ENCODE peak calls at places on chromosomes 1 and 21, in four cellular contexts. V, E, K and S are unnamed samples.

GRCh38 chr1:59415876-59416275 is 119.0 kb downstream of the FGGY start:
- DNase-seq in V (no peak), K (no peak), E (no peak), S (no peak)

GRCh38 chr1:168696125-168696524 is 32.9 kb downstream of the DPT start:
- DNase-seq in V (no peak), E (no peak), K (no peak), S (no peak)

GRCh38 chr21:44739316-44739715 is 27.9 kb upstream of the TSPEAR start:
- DNase-seq in E (no peak), V (no peak), K (no peak), S (peak; percentile 14)

GRCh38 chr21:44583800-44584147 is 3.4 kb upstream of the KRTAP10-5 start:
- DNase-seq in K (no peak), E (no peak), V (no peak), S (no peak)

GRCh38 chr1:18849252-18849651 is 10.2 kb downstream of the TAS1R2 start:
- DNase-seq in E (no peak), K (peak; percentile 78), V (no peak), S (peak; percentile 47)

GRCh38 chr1:204929487-204930185 is 59.0 kb downstream of the NFASC start:
- DNase-seq in V (no peak), K (no peak), E (peak; percentile 23), S (peak; percentile 11)

GRCh38 chr21:42387843-42388242 is 8.0 kb downstream of the TMPRSS3 start:
- DNase-seq in V (peak; percentile 12), E (no peak), K (no peak), S (no peak)

GRCh38 chr1:39102537-39103320 is 76.6 kb downstream of the NDUFS5 start:
- DNase-seq in V (no peak), E (no peak), K (peak; percentile 86), S (no peak)

GRCh38 chr1:213335084-213335483 is 284.0 kb downstream of the RPS6KC1 start:
- DNase-seq in E (no peak), K (no peak), V (no peak), S (no peak)

GRCh38 chr1:17306407-17306806 is 1.6 kb upstream of the PADI4 start:
- DNase-seq in K (no peak), E (no peak), V (no peak), S (no peak)

GRCh38 chr1:85465099-85465790 is at the start of gene DDAH1:
- DNase-seq in K (peak; percentile 74), V (peak; percentile 69), E (no peak), S (peak; percentile 86)

GRCh38 chr1:84303154-84303830 is 1.8 kb downstream of the SAMD13 start:
- DNase-seq in K (peak; percentile 26), V (no peak), E (no peak), S (no peak)

GRCh38 chr1:36382231-36382630 is 3.5 kb downstream of the STK40 start:
- DNase-seq in E (no peak), K (no peak), V (no peak), S (peak; percentile 70)

GRCh38 chr1:36382669-36383068 is 3.1 kb downstream of the STK40 start:
- DNase-seq in K (no peak), E (no peak), V (no peak), S (no peak)

GRCh38 chr1:36381405-36381804 is 4.3 kb downstream of the STK40 start:
- DNase-seq in E (no peak), K (no peak), V (no peak), S (no peak)

GRCh38 chr1:36384542-36385409 is 948 bp downstream of the STK40 start:
- DNase-seq in E (no peak), K (peak; percentile 16), V (peak; percentile 83), S (peak; percentile 84)

DNA sequence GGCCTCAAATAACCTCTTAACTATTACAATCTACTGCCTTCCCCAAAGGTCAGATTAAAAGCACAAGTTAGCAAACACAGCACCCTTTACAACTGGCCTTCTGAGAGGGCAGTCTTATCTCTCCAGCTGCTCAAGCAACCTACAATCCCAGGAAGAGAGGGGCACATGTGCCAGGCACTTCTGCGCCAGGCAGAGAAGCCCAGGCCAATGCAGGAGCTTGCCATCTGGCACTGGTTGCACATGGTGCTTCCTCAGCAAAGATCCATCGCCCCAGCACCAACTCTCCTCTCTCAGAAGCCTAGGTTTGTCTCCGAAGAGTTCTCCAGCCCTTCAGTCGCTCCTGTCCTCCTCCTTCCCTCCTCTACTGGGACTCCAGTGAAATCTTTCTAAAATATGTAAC is 2.5 kb downstream of the STK40 start:
- DNase-seq in E (no peak), K (no peak), V (peak; percentile 79), S (peak; percentile 45)
- H3K4me3 ChIP-seq in E (no peak overlapping the region), K (no peak overlapping the region), V (peak overlapping the region; percentile 94), S (no peak overlapping the region)

DNA sequence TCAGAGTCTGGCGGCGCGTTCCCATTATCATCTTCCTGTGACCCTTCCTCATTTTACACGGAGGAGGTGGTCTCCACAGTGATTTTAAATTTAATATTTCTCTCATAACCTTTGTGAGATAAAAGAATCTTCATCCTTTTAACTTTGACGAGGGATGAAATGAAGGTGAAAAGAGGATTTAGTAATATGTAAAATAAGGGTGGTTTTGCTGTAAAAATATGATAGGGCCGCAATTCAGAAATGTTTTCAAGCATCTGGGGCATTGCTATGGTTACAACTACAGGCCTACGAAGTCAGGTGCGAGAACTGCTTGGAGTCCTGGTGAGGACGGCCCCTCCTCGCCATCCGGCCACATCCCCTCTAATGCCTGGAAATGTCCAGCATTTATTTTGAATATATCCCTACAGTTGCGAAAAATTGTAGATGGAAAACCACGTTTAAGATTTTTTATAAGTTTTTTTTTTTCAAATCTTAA is 422 bp upstream of the RSBN1 start:
- DNase-seq in E (no peak), V (peak; percentile 51), K (peak; percentile 21), S (no peak)
- H3K27ac ChIP-seq in E (peak overlapping the region; percentile 93), V (peak overlapping the region; percentile 96), K (peak overlapping the region; percentile 86), S (peak overlapping the region; percentile 58)

GRCh38 chr1:186536272-186536905 is 75.5 kb upstream of the PDC start:
- DNase-seq in K (peak; percentile 65), E (no peak), V (no peak), S (no peak)
- H3K27me3 ChIP-seq in K (no peaks in the 10 kb centered on the region), E (no peaks in the 10 kb centered on the region), V (no peaks in the 10 kb centered on the region), S (no peaks in the 10 kb centered on the region)

DNA sequence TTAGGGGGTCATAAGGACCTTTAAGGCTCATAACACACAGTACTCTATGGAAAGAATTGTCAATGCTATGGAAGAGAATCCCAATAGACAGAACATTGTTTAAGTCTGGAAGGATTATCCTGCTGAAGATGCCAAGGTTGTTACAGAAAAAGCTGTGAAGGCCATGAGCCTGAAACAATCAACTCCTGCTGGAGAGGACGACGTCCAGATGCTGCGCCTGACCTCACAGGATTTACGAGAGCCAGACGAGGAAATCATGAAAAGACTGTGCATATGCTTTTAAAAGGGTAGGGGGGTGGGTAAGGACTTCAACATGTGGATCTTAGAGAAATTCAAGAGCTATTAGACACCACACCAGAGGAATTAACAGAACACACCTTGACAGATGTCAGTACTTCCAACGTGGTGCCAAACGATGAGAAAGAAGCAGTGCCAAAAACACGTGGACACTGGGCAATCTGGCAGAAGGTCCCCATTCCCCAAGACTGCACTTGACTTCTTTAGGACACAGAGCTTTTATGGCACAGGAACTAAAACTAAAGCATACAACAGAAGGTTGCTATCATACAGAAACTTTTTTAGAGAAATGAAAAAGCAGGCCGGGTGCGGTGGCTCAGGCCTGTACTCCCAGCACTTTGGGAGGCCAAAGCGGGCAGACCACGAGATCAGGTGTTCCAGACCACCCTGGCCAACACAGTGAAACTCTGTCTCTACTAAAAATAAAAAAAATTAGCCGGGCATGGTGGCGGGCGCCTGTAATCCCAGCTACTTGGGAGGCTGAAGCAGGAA is 43.2 kb downstream of the GNB1 start:
- DNase-seq in V (no peak), E (no peak), K (no peak), S (peak; percentile 20)
- H3K4me3 ChIP-seq in V (no peak overlapping the region), E (no peak overlapping the region), K (no peak overlapping the region), S (no peak overlapping the region)

GRCh38 chr1:25485536-25486235 is 55.0 kb downstream of the MACO1 start:
- DNase-seq in E (no peak), V (no peak), K (no peak), S (no peak)
- H3K27ac ChIP-seq in E (no peak overlapping the region), V (peak overlapping the region; percentile 70), K (no peak overlapping the region), S (no peak overlapping the region)

GRCh38 chr1:70738576-70738975 is 309.0 kb downstream of the PTGER3 start:
- DNase-seq in K (no peak), V (no peak), E (no peak), S (no peak)

DNA sequence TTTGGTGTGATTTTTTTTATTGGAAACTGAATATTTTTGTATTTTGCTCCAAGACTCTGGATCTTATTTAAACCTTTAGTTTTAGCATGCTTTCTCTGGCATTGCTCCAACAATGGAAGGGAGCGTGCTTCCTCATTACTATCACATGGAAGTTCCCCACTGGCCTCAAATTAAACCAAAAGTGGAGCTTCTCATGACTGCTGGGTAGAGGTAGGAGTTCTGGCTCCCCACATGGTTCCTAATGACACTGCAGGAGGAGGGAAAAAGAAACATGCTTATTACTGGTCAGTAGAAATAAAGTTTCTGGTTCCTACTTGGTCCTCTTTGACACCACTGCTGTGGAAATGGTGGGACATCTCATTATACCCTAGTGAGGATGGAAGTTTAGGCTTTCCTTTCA is 310.5 kb downstream of the PTGER3 start:
- DNase-seq in K (no peak), V (no peak), E (no peak), S (no peak)
- H3K27me3 ChIP-seq in K (no peaks in the 10 kb centered on the region), V (no peaks in the 10 kb centered on the region), E (no peaks in the 10 kb centered on the region), S (no peaks in the 10 kb centered on the region)

DNA sequence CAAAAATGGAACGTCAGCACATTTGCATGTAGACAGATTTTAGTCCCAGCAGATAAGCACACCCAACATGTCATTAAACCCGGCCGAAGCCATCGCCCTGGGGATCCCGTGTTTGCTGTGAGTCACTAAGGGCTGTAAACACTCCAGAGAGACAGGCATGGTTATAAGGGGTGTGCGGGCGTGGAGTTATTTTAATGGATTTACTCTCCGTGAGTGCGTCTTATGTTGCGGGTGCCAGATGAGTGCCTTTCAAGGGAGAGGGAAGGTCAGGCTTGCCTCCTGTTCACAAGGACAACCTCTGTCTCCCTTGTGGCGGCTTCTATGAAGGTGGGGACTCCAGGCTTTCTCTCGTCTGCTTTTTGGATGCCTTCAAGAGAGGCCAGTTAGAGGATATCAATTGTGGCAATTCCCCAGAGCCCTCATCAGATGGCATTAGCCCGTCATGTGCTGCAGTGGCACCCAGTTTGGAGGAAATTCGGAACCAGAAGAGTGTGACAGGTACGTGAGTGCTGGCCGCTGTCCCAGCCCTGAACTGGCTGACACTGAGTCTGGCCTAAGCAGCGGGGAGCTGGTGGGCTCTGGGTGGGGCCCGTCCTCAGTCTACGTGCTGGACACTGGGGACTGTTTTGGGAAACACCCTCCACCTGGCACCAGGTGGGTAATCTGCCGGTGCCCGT is 223.9 kb upstream of the TMEM51 start:
- DNase-seq in K (peak; percentile 43), V (no peak), E (no peak), S (no peak)
- H3K4me3 ChIP-seq in K (no peak overlapping the region), V (no peak overlapping the region), E (peak overlapping the region; percentile 3), S (no peak overlapping the region)

DNA sequence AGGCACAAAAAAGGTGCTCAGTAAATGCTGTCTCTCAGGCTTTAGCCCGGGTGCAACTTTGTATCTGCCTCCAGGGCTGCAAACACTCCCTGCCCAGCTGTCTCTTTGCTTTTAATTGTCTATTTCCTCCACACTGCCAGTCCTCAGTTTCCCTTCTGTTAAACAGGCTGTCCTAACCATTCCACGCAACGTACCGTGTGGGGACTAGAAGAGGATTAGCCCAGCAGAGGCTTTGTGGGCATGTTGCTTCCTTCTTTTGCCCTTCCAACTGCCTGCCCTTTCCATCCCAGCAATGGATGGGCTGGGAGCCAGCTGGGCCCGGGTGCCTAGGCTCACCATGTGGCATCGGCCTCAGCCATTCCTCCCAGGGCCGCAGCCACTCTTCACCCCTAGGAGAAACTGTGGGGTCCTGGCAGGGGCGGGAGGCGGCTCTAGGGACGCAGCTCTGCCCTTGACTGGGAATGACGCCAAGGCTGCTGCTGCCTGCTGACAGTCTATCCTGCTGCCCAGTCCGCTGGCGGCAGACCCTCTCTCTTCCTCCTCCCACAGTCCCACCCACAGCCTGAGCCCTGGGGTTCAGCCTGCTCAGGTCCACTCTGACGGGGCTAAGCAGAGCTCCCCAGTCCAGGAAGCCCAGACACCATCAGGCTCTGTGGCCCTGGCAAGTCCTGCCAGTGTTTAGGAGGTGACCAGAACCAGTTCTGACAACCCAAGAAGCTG is 40.6 kb upstream of the LRP8 start:
- DNase-seq in E (no peak), V (no peak), K (no peak), S (peak; percentile 59)
- H3K27ac ChIP-seq in E (no peak overlapping the region), V (no peak overlapping the region), K (no peak overlapping the region), S (no peak overlapping the region)

GRCh38 chr1:21552715-21553114 is 43.5 kb downstream of the ALPL start:
- DNase-seq in V (no peak), K (peak; percentile 97), E (no peak), S (no peak)
- H3K27me3 ChIP-seq in V (no peaks in the 10 kb centered on the region), K (no peaks in the 10 kb centered on the region), E (no peaks in the 10 kb centered on the region), S (no peaks in the 10 kb centered on the region)